ENCODE peak calls at places on chromosomes 3 and 15, in four cellular contexts. One of them, this sample, is unnamed. For H3K27me3, the result is how much of the 10 kb centered on the place peaks cover.

GRCh38 chr3:72060447-72061034 is 275.6 kb upstream of the PROK2 start:
- DNase-seq in kidney epithelial cell: no peak
- DNase-seq in upper lobe of right lung: no peak
- DNase-seq in tibial nerve: no peak
- DNase-seq in this sample: no peak

GRCh38 chr3:158773845-158774542 is 27.9 kb upstream of the MFSD1 start:
- DNase-seq in kidney epithelial cell: no peak
- DNase-seq in upper lobe of right lung: no peak
- DNase-seq in tibial nerve: peak
- DNase-seq in this sample: peak

GRCh38 chr15:78317145-78317836 is 17.9 kb upstream of the SKIC8 start:
- DNase-seq in kidney epithelial cell: no peak
- DNase-seq in upper lobe of right lung: no peak
- DNase-seq in tibial nerve: no peak
- DNase-seq in this sample: no peak

GRCh38 chr15:99138491-99138982 is 33.7 kb downstream of the SYNM start:
- DNase-seq in kidney epithelial cell: no peak
- DNase-seq in upper lobe of right lung: no peak
- DNase-seq in tibial nerve: no peak
- DNase-seq in this sample: no peak

GRCh38 chr15:41284425-41285177 is 47.8 kb downstream of the OIP5 start:
- DNase-seq in kidney epithelial cell: no peak
- DNase-seq in upper lobe of right lung: no peak
- DNase-seq in tibial nerve: no peak
- DNase-seq in this sample: no peak

GRCh38 chr15:73331991-73332925 is 36.5 kb downstream of the HCN4 start:
- DNase-seq in kidney epithelial cell: no peak
- DNase-seq in upper lobe of right lung: peak
- DNase-seq in tibial nerve: no peak
- DNase-seq in this sample: no peak

GRCh38 chr3:97958396-97958795 is 13.8 kb downstream of the RIOX2 start:
- DNase-seq in kidney epithelial cell: no peak
- DNase-seq in upper lobe of right lung: no peak
- DNase-seq in tibial nerve: no peak
- DNase-seq in this sample: no peak

GRCh38 chr3:159236306-159236705 is 434.5 kb downstream of the MFSD1 start:
- DNase-seq in kidney epithelial cell: no peak
- DNase-seq in upper lobe of right lung: no peak
- DNase-seq in tibial nerve: no peak
- DNase-seq in this sample: no peak

GRCh38 chr3:107604057-107604802 is 81.5 kb downstream of the BBX start:
- DNase-seq in kidney epithelial cell: no peak
- DNase-seq in upper lobe of right lung: no peak
- DNase-seq in tibial nerve: no peak
- DNase-seq in this sample: peak

GRCh38 chr3:124873241-124873640 is 13.9 kb downstream of the ITGB5 start:
- DNase-seq in kidney epithelial cell: no peak
- DNase-seq in upper lobe of right lung: no peak
- DNase-seq in tibial nerve: no peak
- DNase-seq in this sample: no peak

GRCh38 chr3:105388199-105388598 is 21.5 kb downstream of the ALCAM start:
- DNase-seq in kidney epithelial cell: no peak
- DNase-seq in upper lobe of right lung: no peak
- DNase-seq in tibial nerve: no peak
- DNase-seq in this sample: no peak

GRCh38 chr3:139213936-139214335 is 129.9 kb upstream of the MRPS22 start:
- DNase-seq in kidney epithelial cell: no peak
- DNase-seq in upper lobe of right lung: no peak
- DNase-seq in tibial nerve: no peak
- DNase-seq in this sample: no peak

GRCh38 chr3:43893721-43894120 is 203.0 kb downstream of the ABHD5 start:
- DNase-seq in kidney epithelial cell: no peak
- DNase-seq in upper lobe of right lung: no peak
- DNase-seq in tibial nerve: no peak
- DNase-seq in this sample: no peak

GRCh38 chr3:126971891-126972351 is 11.0 kb upstream of the PLXNA1 start:
- DNase-seq in kidney epithelial cell: no peak
- DNase-seq in upper lobe of right lung: peak
- DNase-seq in tibial nerve: peak
- DNase-seq in this sample: no peak

GRCh38 chr3:134483195-134483890 is 2.4 kb downstream of the ANAPC13 start:
- DNase-seq in kidney epithelial cell: no peak
- DNase-seq in upper lobe of right lung: no peak
- DNase-seq in tibial nerve: no peak
- DNase-seq in this sample: peak

GRCh38 chr3:193771736-193772135 is 178.7 kb downstream of the OPA1 start:
- DNase-seq in kidney epithelial cell: no peak
- DNase-seq in upper lobe of right lung: no peak
- DNase-seq in tibial nerve: no peak
- DNase-seq in this sample: no peak

GRCh38 chr3:193774272-193774915 is 181.4 kb downstream of the OPA1 start:
- DNase-seq in kidney epithelial cell: no peak
- DNase-seq in upper lobe of right lung: no peak
- DNase-seq in tibial nerve: no peak
- DNase-seq in this sample: no peak

GRCh38 chr3:193772389-193772788 is 179.4 kb downstream of the OPA1 start:
- DNase-seq in kidney epithelial cell: no peak
- DNase-seq in upper lobe of right lung: no peak
- DNase-seq in tibial nerve: no peak
- DNase-seq in this sample: no peak

GRCh38 chr3:193774916-193775285 is 181.9 kb downstream of the OPA1 start:
- DNase-seq in kidney epithelial cell: no peak
- DNase-seq in upper lobe of right lung: no peak
- DNase-seq in tibial nerve: no peak
- DNase-seq in this sample: no peak

DNA sequence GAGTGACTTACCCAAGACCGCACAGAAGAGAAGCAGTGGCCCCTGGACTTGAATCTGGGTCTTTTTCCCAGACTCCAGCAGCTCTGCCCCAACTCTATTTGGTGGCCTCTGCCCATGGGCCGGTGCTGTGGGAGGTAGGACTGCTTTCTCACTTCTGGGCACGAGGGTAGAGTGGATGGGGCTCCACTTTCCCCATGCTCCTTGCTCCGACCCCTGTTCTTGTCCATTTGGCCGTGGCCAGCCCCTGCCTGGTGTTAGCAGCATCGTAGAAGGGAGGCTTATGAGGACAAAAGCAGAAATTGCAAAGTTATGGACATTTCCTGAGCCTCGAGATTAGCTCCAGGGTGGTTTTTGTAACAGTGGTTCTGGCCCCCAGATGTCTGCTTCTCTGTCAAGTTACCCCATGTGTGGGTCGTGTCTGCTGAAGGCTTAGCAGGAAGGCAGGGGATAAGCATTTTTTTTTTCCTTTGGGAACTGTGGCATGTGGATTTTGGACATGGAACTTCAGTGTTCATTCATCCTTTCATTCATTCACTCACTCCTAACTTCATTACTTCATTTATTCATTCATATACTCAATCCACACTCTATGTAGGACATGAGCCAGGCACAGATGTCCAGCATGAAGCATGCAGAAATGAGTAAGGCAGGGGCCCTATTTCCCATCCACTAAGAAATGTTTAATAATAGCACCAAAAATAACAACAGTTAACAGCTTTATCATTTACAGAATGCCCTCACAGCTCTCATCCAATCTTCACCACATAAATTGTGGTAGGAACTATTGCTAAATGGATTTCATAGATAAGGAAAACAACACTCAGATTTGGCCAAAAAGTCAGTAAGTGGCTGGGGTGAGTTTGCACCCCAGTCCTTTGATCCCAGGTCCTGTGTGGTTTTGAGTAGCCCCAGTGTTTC is 180.5 kb downstream of the OPA1 start:
- DNase-seq in kidney epithelial cell: no peak
- DNase-seq in upper lobe of right lung: no peak
- DNase-seq in tibial nerve: no peak
- DNase-seq in this sample: no peak
- H3K27me3 ChIP-seq in kidney epithelial cell: under half
- H3K27me3 ChIP-seq in upper lobe of right lung: under half
- H3K27me3 ChIP-seq in tibial nerve: under half
- H3K27me3 ChIP-seq in this sample: half or more

DNA sequence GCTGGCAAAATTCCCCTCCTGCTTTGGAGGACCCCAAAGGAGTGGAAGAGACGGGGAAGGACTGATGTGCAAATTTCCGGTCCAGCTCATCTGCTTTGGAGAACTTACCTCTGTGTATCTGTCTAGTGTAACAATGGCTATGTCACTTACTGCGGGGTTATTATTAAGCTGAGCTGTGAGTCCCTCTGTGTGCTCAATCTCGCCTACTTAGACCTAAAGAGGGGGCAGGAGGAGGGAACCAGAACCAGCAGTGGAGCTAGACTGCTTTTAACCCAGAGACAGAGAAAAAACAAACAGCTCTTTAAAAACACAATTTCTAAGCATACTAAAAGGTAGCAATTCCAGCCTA is 77.0 kb downstream of the MYO1E start:
- DNase-seq in kidney epithelial cell: no peak
- DNase-seq in upper lobe of right lung: no peak
- DNase-seq in tibial nerve: no peak
- DNase-seq in this sample: no peak
- H3K4me3 ChIP-seq in kidney epithelial cell: no peak
- H3K4me3 ChIP-seq in upper lobe of right lung: no peak
- H3K4me3 ChIP-seq in tibial nerve: no peak
- H3K4me3 ChIP-seq in this sample: no peak

DNA sequence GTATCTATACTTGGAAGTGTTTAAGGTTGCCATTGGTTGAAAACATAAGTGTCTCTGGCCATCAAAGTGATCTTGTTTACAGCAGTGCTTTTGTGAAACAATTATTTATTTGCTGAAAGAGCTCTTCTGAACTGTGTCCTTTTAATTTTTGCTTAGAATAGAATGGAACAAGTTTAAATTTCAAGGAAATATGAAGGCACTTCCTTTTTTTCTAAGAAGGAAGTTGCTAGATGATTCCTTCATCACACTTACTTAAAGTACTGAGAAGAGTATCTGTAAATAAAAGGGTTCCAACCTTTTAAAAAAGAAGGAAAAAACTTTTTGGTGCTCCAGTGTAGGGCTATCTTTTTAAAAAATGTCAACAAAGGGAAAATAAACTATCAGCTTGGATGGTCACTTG is 19.7 kb downstream of the B3GNT5 start:
- DNase-seq in kidney epithelial cell: no peak
- DNase-seq in upper lobe of right lung: no peak
- DNase-seq in tibial nerve: no peak
- DNase-seq in this sample: no peak
- H3K27me3 ChIP-seq in kidney epithelial cell: under half
- H3K27me3 ChIP-seq in upper lobe of right lung: under half
- H3K27me3 ChIP-seq in tibial nerve: under half
- H3K27me3 ChIP-seq in this sample: under half

GRCh38 chr3:169272533-169272932 is 391.0 kb downstream of the MECOM start:
- DNase-seq in kidney epithelial cell: no peak
- DNase-seq in upper lobe of right lung: no peak
- DNase-seq in tibial nerve: no peak
- DNase-seq in this sample: no peak
- H3K4me3 ChIP-seq in kidney epithelial cell: no peak
- H3K4me3 ChIP-seq in upper lobe of right lung: no peak
- H3K4me3 ChIP-seq in tibial nerve: no peak
- H3K4me3 ChIP-seq in this sample: no peak

DNA sequence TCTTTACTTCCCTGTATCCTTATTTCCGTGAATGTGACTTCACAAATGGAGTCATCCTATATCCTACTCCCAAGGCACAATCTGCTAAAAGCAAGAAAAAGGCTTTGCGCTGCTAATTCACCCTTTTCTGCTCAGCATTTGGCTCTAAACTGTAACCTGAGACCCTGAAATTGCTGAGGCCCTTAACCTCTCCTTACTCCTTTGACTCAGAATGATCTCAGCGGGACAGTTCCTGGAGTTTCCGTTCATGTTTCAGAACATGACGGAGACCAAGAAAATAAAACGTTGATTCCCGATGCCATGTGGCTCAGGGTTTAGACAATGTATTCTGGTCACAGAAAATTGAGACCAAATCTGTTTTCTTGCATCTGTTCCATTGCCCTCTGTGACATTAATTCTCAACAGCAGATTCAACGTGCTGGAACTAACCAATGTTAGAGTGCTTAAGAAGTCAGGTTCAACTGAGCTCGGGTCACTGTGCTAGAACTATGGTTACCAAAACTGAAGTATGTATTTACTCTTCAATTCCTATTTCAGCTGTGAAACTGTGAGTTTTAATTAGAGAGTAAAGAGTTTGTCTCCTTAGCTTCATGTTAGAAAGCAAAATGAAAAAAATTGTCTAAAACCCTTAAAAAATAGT is 45.4 kb upstream of the TMC3 start:
- DNase-seq in kidney epithelial cell: no peak
- DNase-seq in upper lobe of right lung: no peak
- DNase-seq in tibial nerve: no peak
- DNase-seq in this sample: peak
- H3K27me3 ChIP-seq in kidney epithelial cell: under half
- H3K27me3 ChIP-seq in upper lobe of right lung: under half
- H3K27me3 ChIP-seq in tibial nerve: under half
- H3K27me3 ChIP-seq in this sample: under half

GRCh38 chr15:66294932-66295235 is 1.5 kb downstream of the DIS3L start:
- DNase-seq in kidney epithelial cell: no peak
- DNase-seq in upper lobe of right lung: no peak
- DNase-seq in tibial nerve: no peak
- DNase-seq in this sample: no peak
- H3K4me3 ChIP-seq in kidney epithelial cell: no peak
- H3K4me3 ChIP-seq in upper lobe of right lung: peak
- H3K4me3 ChIP-seq in tibial nerve: no peak
- H3K4me3 ChIP-seq in this sample: no peak

GRCh38 chr15:71043373-71043772 is 71.9 kb upstream of the THSD4 start:
- DNase-seq in kidney epithelial cell: no peak
- DNase-seq in upper lobe of right lung: no peak
- DNase-seq in tibial nerve: no peak
- DNase-seq in this sample: no peak
- H3K27me3 ChIP-seq in kidney epithelial cell: under half
- H3K27me3 ChIP-seq in upper lobe of right lung: under half
- H3K27me3 ChIP-seq in tibial nerve: under half
- H3K27me3 ChIP-seq in this sample: under half

This sample was measured in AG04450.